ENCODE peak calls at places on chromosomes 1 and 21, in nine cellular contexts. P, A, E, N, V, Z, S, X and M are unnamed samples. For H3K4me1, the result is how much of the 10 kb centered on the place peaks cover.

GRCh38 chr21:31335957-31336738 is 7.9 kb downstream of the TIAM1 start:
- DNase-seq in P (no peak), A (no peak), E (no peak), N (no peak), V (no peak), Z (no peak), S (no peak), X (no peak), M (no peak)

GRCh38 chr1:108208724-108209404 is 8.7 kb upstream of the SLC25A24 start:
- DNase-seq in P (no peak), A (no peak), E (no peak), N (no peak), V (no peak), Z (no peak), S (peak), X (peak), M (no peak)

GRCh38 chr1:243482237-243483022 is 226.6 kb downstream of the SDCCAG8 start:
- DNase-seq in P (no peak), A (no peak), E (no peak), N (no peak), V (no peak), Z (no peak), S (peak), X (peak), M (peak)

GRCh38 chr1:90357980-90358379 is 359.1 kb downstream of the BARHL2 start:
- DNase-seq in P (no peak), A (no peak), E (no peak), N (no peak), V (no peak), Z (no peak), S (no peak), X (no peak), M (no peak)

GRCh38 chr1:32411261-32411660 is 17.0 kb upstream of the BSDC1 start:
- DNase-seq in P (no peak), A (no peak), E (no peak), N (no peak), V (no peak), Z (no peak), S (no peak), X (no peak), M (no peak)

GRCh38 chr1:91651671-91652071 is 151.0 kb downstream of the CDC7 start:
- DNase-seq in P (no peak), A (peak), E (no peak), N (no peak), V (peak), Z (no peak), S (no peak), X (peak), M (no peak)

GRCh38 chr1:22108343-22109135 is 34.4 kb downstream of the WNT4 start:
- DNase-seq in P (no peak), A (peak), E (no peak), N (no peak), V (no peak), Z (no peak), S (no peak), X (no peak), M (no peak)

GRCh38 chr1:92786298-92786901 is 1.5 kb upstream of the EVI5 start:
- DNase-seq in P (no peak), A (no peak), E (no peak), N (no peak), V (no peak), Z (no peak), S (no peak), X (no peak), M (no peak)

GRCh38 chr1:89261926-89262540 is 10.6 kb downstream of the GBP5 start:
- DNase-seq in P (peak), A (no peak), E (no peak), N (no peak), V (no peak), Z (no peak), S (peak), X (no peak), M (no peak)

GRCh38 chr1:110783292-110783918 is 89.5 kb upstream of the CD53 start:
- DNase-seq in P (peak), A (peak), E (peak), N (peak), V (no peak), Z (peak), S (peak), X (peak), M (peak)

GRCh38 chr1:54475357-54476230 is 69.4 kb upstream of the SSBP3 start:
- DNase-seq in P (no peak), A (no peak), E (no peak), N (no peak), V (no peak), Z (peak), S (peak), X (peak), M (peak)

GRCh38 chr1:63987014-63987630 is 213.3 kb downstream of the ROR1 start:
- DNase-seq in P (no peak), A (no peak), E (no peak), N (no peak), V (no peak), Z (no peak), S (no peak), X (no peak), M (no peak)

GRCh38 chr1:53848025-53848424 is 9.9 kb upstream of the NDC1 start:
- DNase-seq in P (no peak), A (no peak), E (no peak), N (no peak), V (no peak), Z (no peak), S (no peak), X (no peak), M (no peak)

GRCh38 chr1:85940621-85941306 is 215.8 kb downstream of the COL24A1 start:
- DNase-seq in P (no peak), A (no peak), E (no peak), N (no peak), V (no peak), Z (no peak), S (no peak), X (no peak), M (no peak)

DNA sequence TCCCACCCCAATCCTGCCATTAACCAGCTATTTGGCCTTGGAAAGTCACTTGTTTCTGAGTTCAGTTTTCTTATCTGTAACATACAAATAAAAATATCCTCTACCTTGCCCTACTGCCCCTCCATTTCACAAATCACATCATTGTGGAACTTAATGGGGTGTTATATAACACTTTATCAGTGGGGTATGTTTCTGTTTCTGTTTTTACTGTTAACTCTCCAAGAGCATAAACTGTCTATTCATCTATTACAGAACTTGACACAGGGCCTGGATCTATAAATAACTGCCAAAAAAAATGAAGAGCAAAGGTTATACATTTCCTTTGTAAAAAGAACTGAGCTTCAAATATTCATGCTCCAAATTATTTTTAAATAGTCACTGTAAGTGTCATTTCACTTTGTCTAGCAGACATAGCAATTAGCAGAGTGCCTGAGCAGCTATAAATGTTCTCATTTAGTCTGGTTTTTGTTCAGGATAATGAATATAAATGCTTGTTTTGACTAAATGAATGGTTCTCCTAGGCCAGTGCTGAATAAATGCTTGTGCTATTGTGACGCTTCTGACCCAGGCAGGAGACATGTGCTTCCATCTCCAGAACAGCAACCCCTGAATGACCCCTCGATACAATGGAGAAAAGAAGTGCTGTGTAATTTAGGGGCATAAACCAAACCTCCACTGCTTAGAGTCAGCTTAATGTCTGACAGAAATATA is 7.4 kb downstream of the PIGM start:
- DNase-seq in P (no peak), A (no peak), E (no peak), N (no peak), V (no peak), Z (no peak), S (no peak), X (no peak), M (no peak)
- H3K4me1 ChIP-seq in P (under half), A (under half), E (under half), N (under half), V (under half), Z (under half), S (under half), X (under half), M (under half)

GRCh38 chr1:150564051-150564991 is 15.1 kb downstream of the MCL1 start:
- DNase-seq in P (no peak), A (no peak), E (no peak), N (no peak), V (peak), Z (no peak), S (no peak), X (no peak), M (no peak)
- H3K4me1 ChIP-seq in P (half or more), A (half or more), E (half or more), N (half or more), V (under half), Z (half or more), S (half or more), X (under half), M (half or more)

GRCh38 chr1:181651276-181651675 is 168.0 kb downstream of the CACNA1E start:
- DNase-seq in P (no peak), A (no peak), E (no peak), N (no peak), V (no peak), Z (no peak), S (no peak), X (no peak), M (no peak)

GRCh38 chr1:181647314-181648035 is 164.2 kb downstream of the CACNA1E start:
- DNase-seq in P (no peak), A (peak), E (no peak), N (no peak), V (no peak), Z (no peak), S (no peak), X (no peak), M (no peak)

GRCh38 chr1:181645171-181645570 is 161.9 kb downstream of the CACNA1E start:
- DNase-seq in P (no peak), A (no peak), E (no peak), N (no peak), V (no peak), Z (no peak), S (no peak), X (no peak), M (no peak)

GRCh38 chr1:181643631-181644030 is 160.3 kb downstream of the CACNA1E start:
- DNase-seq in P (no peak), A (no peak), E (no peak), N (no peak), V (no peak), Z (no peak), S (no peak), X (no peak), M (no peak)

DNA sequence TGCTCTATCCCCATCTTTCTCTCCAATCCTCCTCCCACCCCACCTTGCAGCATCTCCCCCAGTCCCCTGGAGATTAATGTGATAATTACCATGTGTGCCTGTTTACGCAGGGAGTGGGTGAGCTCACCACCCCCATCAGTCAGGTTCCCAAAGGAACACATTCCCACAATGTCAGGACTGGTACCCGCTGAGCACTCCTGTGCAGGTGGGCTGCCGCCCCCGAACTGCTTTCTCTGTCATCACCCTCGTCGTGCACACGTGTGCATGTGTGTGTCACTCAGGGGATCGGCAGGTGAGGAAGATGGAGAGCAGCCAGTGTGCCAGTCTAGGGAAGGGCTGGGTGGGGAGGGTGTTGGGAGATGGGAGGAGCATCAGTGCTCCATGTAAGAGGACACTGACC is 163.4 kb downstream of the CACNA1E start:
- DNase-seq in P (no peak), A (no peak), E (no peak), N (no peak), V (no peak), Z (no peak), S (no peak), X (no peak), M (no peak)
- H3K4me1 ChIP-seq in P (under half), A (under half), E (under half), N (under half), V (under half), Z (under half), S (under half), X (under half), M (under half)

GRCh38 chr1:226677121-226678020 is 61.7 kb downstream of the ITPKB start:
- DNase-seq in P (no peak), A (peak), E (peak), N (no peak), V (peak), Z (no peak), S (no peak), X (no peak), M (no peak)
- H3K4me1 ChIP-seq in P (under half), A (under half), E (half or more), N (under half), V (under half), Z (under half), S (under half), X (under half), M (under half)

GRCh38 chr1:178301141-178301540 is 195.6 kb downstream of the CLEC20A start:
- DNase-seq in P (no peak), A (no peak), E (no peak), N (no peak), V (no peak), Z (no peak), S (no peak), X (no peak), M (no peak)
- H3K4me1 ChIP-seq in P (under half), A (under half), E (under half), N (under half), V (under half), Z (under half), S (under half), X (under half), M (under half)